ENCODE peak calls at places on chromosome 18, in four cellular contexts. A, O, Y and H are unnamed samples.

GRCh38 chr18:60411715-60412114 is 39.1 kb upstream of the MC4R start:
- DNase-seq in A (no peak), O (no peak), Y (no peak), H (no peak)

GRCh38 chr18:23357992-23358594 is 95.0 kb upstream of the RIOK3 start:
- DNase-seq in A (peak; percentile 41), O (peak; percentile 64), Y (no peak), H (peak; percentile 45)

GRCh38 chr18:6406075-6406909 is 8.4 kb downstream of the L3MBTL4 start:
- DNase-seq in A (no peak), O (no peak), Y (peak; percentile 53), H (no peak)

GRCh38 chr18:56043691-56044090 is 455.7 kb upstream of the TCF4 start:
- DNase-seq in A (no peak), O (no peak), Y (no peak), H (no peak)

GRCh38 chr18:50631831-50632285 is 72.0 kb downstream of the MAPK4 start:
- DNase-seq in A (no peak), O (no peak), Y (no peak), H (no peak)

GRCh38 chr18:77086656-77087390 is 45.8 kb downstream of the MBP start:
- DNase-seq in A (peak; percentile 86), O (no peak), Y (no peak), H (no peak)

GRCh38 chr18:60452424-60452823 is 79.8 kb upstream of the MC4R start:
- DNase-seq in A (no peak), O (no peak), Y (peak; percentile 41), H (no peak)

GRCh38 chr18:48583568-48583967 is 44.7 kb downstream of the CTIF start:
- DNase-seq in A (no peak), O (no peak), Y (no peak), H (no peak)

GRCh38 chr18:35143615-35144596 is 96.9 kb upstream of the ZNF397 start:
- DNase-seq in A (peak; percentile 64), O (no peak), Y (peak; percentile 54), H (peak; percentile 54)

GRCh38 chr18:67265464-67266245 is 250.9 kb downstream of the DSEL start:
- DNase-seq in A (no peak), O (no peak), Y (peak; percentile 43), H (no peak)

GRCh38 chr18:70422061-70422965 is 133.5 kb downstream of the SOCS6 start:
- DNase-seq in A (peak; percentile 75), O (peak; percentile 69), Y (peak; percentile 94), H (peak; percentile 87)

GRCh38 chr18:67862069-67862468 is 345.5 kb upstream of the DSEL start:
- DNase-seq in A (no peak), O (no peak), Y (no peak), H (no peak)

GRCh38 chr18:60413944-60414547 is 41.5 kb upstream of the MC4R start:
- DNase-seq in A (no peak), O (no peak), Y (no peak), H (no peak)

GRCh38 chr18:64810354-64810753 is 661.5 kb upstream of the LINC00305 start:
- DNase-seq in A (no peak), O (no peak), Y (no peak), H (no peak)

GRCh38 chr18:79365701-79366100 is 30.0 kb upstream of the NFATC1 start:
- DNase-seq in A (no peak), O (no peak), Y (no peak), H (no peak)

GRCh38 chr18:9711361-9712129 is 3.4 kb downstream of the RAB31 start:
- DNase-seq in A (no peak), O (no peak), Y (no peak), H (no peak)

GRCh38 chr18:8860845-8861642 is 155.7 kb downstream of the MTCL1 start:
- DNase-seq in A (no peak), O (no peak), Y (no peak), H (no peak)

GRCh38 chr18:23934252-23934651 is 80.3 kb upstream of the TTC39C start:
- DNase-seq in A (no peak), O (no peak), Y (no peak), H (no peak)

GRCh38 chr18:9943311-9943710 is 29.5 kb downstream of the VAPA start:
- DNase-seq in A (no peak), O (no peak), Y (no peak), H (no peak)

GRCh38 chr18:12995424-12995823 is 4.3 kb downstream of the CEP192 start:
- DNase-seq in A (no peak), O (no peak), Y (no peak), H (no peak)

GRCh38 chr18:55588001-55588875 is at the start of gene TCF4:
- DNase-seq in A (peak; percentile 26), O (peak; percentile 65), Y (peak; percentile 34), H (peak; percentile 49)

GRCh38 chr18:77000527-77000926 is 132.1 kb downstream of the MBP start:
- DNase-seq in A (peak; percentile 54), O (peak; percentile 58), Y (peak; percentile 29), H (no peak)

GRCh38 chr18:6881034-6881800 is 151.7 kb downstream of the ARHGAP28 start:
- DNase-seq in A (no peak), O (no peak), Y (no peak), H (no peak)

GRCh38 chr18:5879479-5879882 is 15.8 kb downstream of the TMEM200C start:
- DNase-seq in A (no peak), O (no peak), Y (peak; percentile 31), H (no peak)

GRCh38 chr18:79832169-79832568 is 34.4 kb downstream of the KCNG2 start:
- DNase-seq in A (no peak), O (no peak), Y (no peak), H (no peak)

GRCh38 chr18:12405066-12405465 is 2.7 kb upstream of the PRELID3A start:
- DNase-seq in A (no peak), O (no peak), Y (no peak), H (no peak)

GRCh38 chr18:7272268-7273049 is 41.6 kb downstream of the LRRC30 start:
- DNase-seq in A (peak; percentile 34), O (peak; percentile 66), Y (peak; percentile 67), H (peak; percentile 70)

GRCh38 chr18:31102020-31102684 is at the start of gene DSC2:
- DNase-seq in A (peak; percentile 88), O (peak; percentile 46), Y (no peak), H (peak; percentile 51)

GRCh38 chr18:49751427-49752094 is 61.8 kb downstream of the ACAA2 start:
- DNase-seq in A (no peak), O (no peak), Y (no peak), H (no peak)

GRCh38 chr18:80159713-80160636 is 50.9 kb downstream of the ADNP2 start:
- DNase-seq in A (no peak), O (peak; percentile 43), Y (no peak), H (no peak)

GRCh38 chr18:6920099-6920955 is 190.8 kb downstream of the ARHGAP28 start:
- DNase-seq in A (peak; percentile 80), O (no peak), Y (peak; percentile 86), H (peak; percentile 57)

GRCh38 chr18:13539843-13540535 is 186.4 kb downstream of the FAM210A start:
- DNase-seq in A (no peak), O (no peak), Y (no peak), H (no peak)

GRCh38 chr18:10951631-10952544 is 197.5 kb downstream of the PIEZO2 start:
- DNase-seq in A (no peak), O (no peak), Y (no peak), H (no peak)

DNA sequence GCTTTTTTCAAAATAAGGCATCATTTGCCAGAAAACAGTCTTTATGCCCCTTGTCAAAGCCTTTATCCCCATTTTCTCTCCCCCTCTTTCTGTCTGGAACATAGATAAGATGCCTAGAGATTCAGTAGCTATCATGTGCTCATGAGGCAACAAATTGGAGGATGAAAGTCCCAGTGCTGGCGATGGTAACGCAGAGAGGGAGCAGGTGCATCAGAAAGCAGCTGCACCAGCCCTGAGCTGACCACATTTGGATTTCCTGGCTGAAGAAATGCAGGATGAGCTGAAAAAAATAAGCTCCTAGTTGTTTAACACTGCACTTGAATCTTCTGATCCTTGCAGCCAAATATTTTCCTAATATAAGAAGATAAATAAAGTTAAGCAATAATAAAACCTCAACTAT is 48.0 kb downstream of the LOXHD1 start:
- DNase-seq in A (no peak), O (no peak), Y (no peak), H (no peak)
- H3K36me3 ChIP-seq in A (no peaks in the 10 kb centered on the region), O (no peaks in the 10 kb centered on the region), Y (no peaks in the 10 kb centered on the region), H (no peaks in the 10 kb centered on the region)

GRCh38 chr18:44805176-44805575 is 124.5 kb downstream of the SETBP1 start:
- DNase-seq in A (no peak), O (no peak), Y (no peak), H (no peak)

GRCh38 chr18:44811586-44812125 is 131.0 kb downstream of the SETBP1 start:
- DNase-seq in A (no peak), O (no peak), Y (no peak), H (no peak)

GRCh38 chr18:44805643-44806042 is 125.0 kb downstream of the SETBP1 start:
- DNase-seq in A (no peak), O (no peak), Y (no peak), H (no peak)

GRCh38 chr18:44804033-44804432 is 123.3 kb downstream of the SETBP1 start:
- DNase-seq in A (no peak), O (no peak), Y (no peak), H (no peak)

DNA sequence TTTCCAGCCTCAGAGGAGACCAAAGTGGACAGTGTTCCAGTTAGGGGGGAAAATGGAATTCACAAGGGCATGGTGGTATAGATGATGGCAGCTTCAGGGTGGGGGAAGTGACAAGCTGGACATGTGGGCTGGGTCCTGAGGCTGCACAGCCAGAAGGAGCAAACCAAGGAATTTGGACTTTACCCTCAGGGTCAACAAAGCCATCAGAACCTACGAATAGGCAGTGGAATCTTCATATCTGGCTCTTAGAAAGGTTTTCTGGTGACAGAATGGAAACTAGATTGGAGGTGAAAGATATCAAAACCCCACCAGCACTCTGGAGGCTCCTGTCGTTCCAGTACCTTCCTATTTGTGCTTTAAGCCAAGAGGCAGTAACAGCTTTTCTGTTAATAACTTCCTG is 127.1 kb downstream of the SETBP1 start:
- DNase-seq in A (peak; percentile 30), O (no peak), Y (no peak), H (no peak)
- H3K4me3 ChIP-seq in A (no peak overlapping the region), O (no peak overlapping the region), Y (no peak overlapping the region), H (no peak overlapping the region)

DNA sequence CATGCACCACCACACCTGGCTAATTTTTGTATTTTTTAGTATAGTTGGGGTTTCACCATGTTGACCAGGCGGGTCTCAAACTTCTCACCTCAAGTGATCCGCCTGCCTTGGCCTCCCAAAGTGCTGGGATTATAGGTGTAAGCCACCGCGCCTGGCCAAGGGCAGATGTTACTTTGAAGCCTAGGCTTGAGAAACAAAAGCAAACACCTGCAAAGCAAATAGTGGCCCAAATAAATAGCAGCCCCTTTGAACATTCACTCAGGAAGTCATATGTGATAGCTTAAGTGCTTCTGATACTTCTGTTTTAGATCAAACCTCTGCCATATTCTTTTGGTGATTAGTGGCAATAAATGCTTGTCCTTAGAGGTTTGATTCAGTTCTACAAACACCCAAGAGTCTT is 404.5 kb upstream of the SMIM21 start:
- DNase-seq in A (no peak), O (no peak), Y (no peak), H (no peak)
- TF ChIP-seq CTCF in A (no peak), O (no peak), Y (no peak), H (no peak)

DNA sequence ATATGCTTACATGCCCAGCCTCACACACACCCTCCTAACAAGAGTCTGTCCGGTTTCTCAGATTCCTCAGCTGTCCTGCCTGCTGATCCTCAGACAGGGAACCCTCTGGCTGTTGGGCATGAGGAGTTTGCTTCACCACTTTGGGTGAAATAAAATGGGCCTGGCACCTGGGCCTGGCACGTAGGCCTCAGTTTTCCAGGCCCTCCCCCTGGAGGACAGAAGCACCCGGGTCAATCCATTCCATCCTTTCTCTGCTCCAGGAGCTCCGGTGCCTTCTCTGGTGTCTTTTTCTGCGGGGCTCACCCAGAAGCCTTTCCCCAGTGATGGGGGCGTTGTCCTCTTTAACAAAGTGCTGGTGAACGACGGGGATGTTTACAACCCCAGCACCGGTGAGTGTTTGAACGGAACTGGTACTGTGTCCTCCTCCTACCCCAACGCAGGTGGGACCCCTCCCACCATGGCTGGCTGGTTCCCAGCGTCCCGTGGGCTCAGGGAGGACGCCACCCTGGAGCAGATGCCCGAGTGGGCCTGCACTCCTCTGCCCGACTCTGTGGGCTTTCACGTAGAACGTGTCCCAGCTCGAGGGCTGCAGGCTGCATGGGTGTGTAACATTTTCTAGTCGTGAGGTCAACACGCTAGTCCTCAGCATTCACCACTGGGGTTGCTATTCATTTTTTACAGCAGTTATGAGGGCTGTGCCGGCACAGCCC is 62.8 kb downstream of the EMILIN2 start:
- DNase-seq in A (no peak), O (no peak), Y (no peak), H (no peak)
- H3K36me3 ChIP-seq in A (no peaks in the 10 kb centered on the region), O (peaks cover 32% of the 10 kb centered on the region), Y (peaks cover 18% of the 10 kb centered on the region), H (peaks cover 41% of the 10 kb centered on the region)